ENCODE peak calls at places on chromosome 16, in nine cellular contexts. M is posterior cingulate gyrus; X is activated gamma-delta T cell treated with anti-CD3 and anti-CD28 coated beads, Interleukin-2, amount 50 U/mL, for 16 hours; C is stimulated activated CD4-positive, alpha-beta T cell treated with anti-CD3 and anti-CD28 coated beads, Interleukin-2, amount 100 ng/mL, for 4 hours; T is D341Med; P is SW 1271; N is IMR-90; J is A172; S is fibroblast of the conjunctiva. G is an unnamed sample.

GRCh38 chr16:77869997-77870813 is 81.8 kb downstream of the VAT1L start:
- DNase-seq in N (no peak), J (no peak), X (no peak), M (no peak), T (no peak), C (no peak), P (no peak), S (no peak), G (no peak)

GRCh38 chr16:84985079-84986065 is 26.0 kb downstream of the ZDHHC7 start:
- DNase-seq in S (peak), C (no peak), P (peak), M (no peak), J (peak), T (no peak), X (no peak), N (peak), G (no peak)

GRCh38 chr16:79593074-79593531 is 7.4 kb downstream of the MAF start:
- DNase-seq in X (no peak), T (no peak), J (no peak), C (no peak), N (no peak), P (no peak), S (no peak), M (no peak), G (no peak)

GRCh38 chr16:89471225-89471624 is 19.1 kb downstream of the ANKRD11 start:
- DNase-seq in T (no peak), C (no peak), P (peak), S (no peak), M (no peak), X (no peak), N (peak), J (peak), G (no peak)

GRCh38 chr16:22641030-22641671 is 130.5 kb downstream of the NPIPB5 start:
- DNase-seq in P (no peak), T (no peak), N (peak), S (no peak), X (no peak), M (no peak), C (no peak), J (peak), G (no peak)

GRCh38 chr16:35752012-35752772 is 2292.8 kb downstream of the TP53TG3F start:
- DNase-seq in M (no peak), T (no peak), S (no peak), P (no peak), N (no peak), C (no peak), X (no peak), J (no peak), G (no peak)

GRCh38 chr16:9123871-9124270 is 32.4 kb downstream of the HAPSTR1 start:
- DNase-seq in X (no peak), C (no peak), J (peak), S (no peak), T (no peak), M (no peak), P (no peak), N (no peak), G (no peak)

GRCh38 chr16:68921654-68922053 is 78.3 kb downstream of the TANGO6 start:
- DNase-seq in J (peak), S (no peak), C (no peak), P (peak), T (no peak), X (no peak), N (peak), M (no peak), G (no peak)

GRCh38 chr16:4360538-4361021 is 9.5 kb upstream of the PAM16 start:
- DNase-seq in T (peak), J (no peak), N (no peak), S (no peak), X (no peak), C (no peak), P (peak), M (no peak), G (no peak)

GRCh38 chr16:10988164-10988803 is 43.9 kb downstream of the CLEC16A start:
- DNase-seq in C (peak), M (no peak), S (no peak), J (no peak), T (no peak), N (no peak), P (no peak), X (peak), G (no peak)

GRCh38 chr16:67718668-67719047 is 458 bp downstream of the GFOD2 start:
- DNase-seq in T (no peak), X (no peak), M (peak), J (no peak), C (no peak), N (no peak), P (no peak), S (no peak), G (no peak)

GRCh38 chr16:23678430-23679273 is at the start of gene PLK1:
- DNase-seq in M (peak), T (peak), P (peak), N (peak), X (peak), J (peak), S (peak), C (peak), G (peak)

GRCh38 chr16:24163935-24164334 is 92.2 kb upstream of the CACNG3 start:
- DNase-seq in X (no peak), N (no peak), C (no peak), P (no peak), S (no peak), T (no peak), M (no peak), J (no peak), G (no peak)

GRCh38 chr16:2090819-2091721 is 43.3 kb downstream of the TSC2 start:
- DNase-seq in S (peak), C (no peak), J (no peak), M (no peak), N (no peak), X (no peak), P (no peak), T (no peak), G (no peak)

GRCh38 chr16:918068-918467 is 52.7 kb downstream of the LMF1 start:
- DNase-seq in P (no peak), M (no peak), S (no peak), J (no peak), X (no peak), C (no peak), N (peak), T (no peak), G (no peak)

GRCh38 chr16:24322106-24322505 is 66.0 kb downstream of the CACNG3 start:
- DNase-seq in M (no peak), C (no peak), N (no peak), X (no peak), T (no peak), J (no peak), S (no peak), P (no peak), G (no peak)

GRCh38 chr16:74660383-74660782 is 6.3 kb downstream of the RFWD3 start:
- DNase-seq in C (no peak), J (no peak), T (no peak), P (no peak), X (no peak), S (no peak), M (no peak), N (no peak), G (no peak)

GRCh38 chr16:13621639-13622038 is 298.3 kb upstream of the ERCC4 start:
- DNase-seq in J (no peak), X (no peak), N (no peak), S (no peak), C (no peak), T (no peak), M (no peak), P (no peak), G (no peak)

G was measured in stimulated activated CD8-positive, alpha-beta memory T cell treated with anti-CD3 and anti-CD28 coated beads, Interleukin-12 subunit alpha, Interleukin-12 subunit beta, amount 100 ng/mL, for 1 hour.